ENCODE peak calls at places on chromosomes 4 and X, in four cellular contexts. One of them, this sample, is unnamed.

GRCh38 chr4:182245041-182245440 is 1.8 kb downstream of the TENM3 start:
- DNase-seq in K562: no peak
- DNase-seq in IMR-90: no peak
- DNase-seq in GM12878: no peak
- DNase-seq in this sample: no peak

GRCh38 chrX:117987376-117987775 is 129.2 kb downstream of the KLHL13 start:
- DNase-seq in GM12878: no peak
- DNase-seq in K562: no peak
- DNase-seq in IMR-90: peak; percentile 70
- DNase-seq in this sample: no peak

GRCh38 chr4:112951362-112951962 is 98.0 kb upstream of the ANK2 start:
- DNase-seq in GM12878: no peak
- DNase-seq in K562: peak; percentile 7
- DNase-seq in IMR-90: peak; percentile 10
- DNase-seq in this sample: peak; percentile 36

GRCh38 chr4:137106287-137106686 is 426.0 kb downstream of the PCDH18 start:
- DNase-seq in GM12878: no peak
- DNase-seq in IMR-90: no peak
- DNase-seq in K562: no peak
- DNase-seq in this sample: no peak

GRCh38 chrX:2317527-2318055 is 183.2 kb downstream of the DHRSX start:
- DNase-seq in IMR-90: no peak
- DNase-seq in K562: peak; percentile 51
- DNase-seq in GM12878: no peak
- DNase-seq in this sample: no peak

GRCh38 chrX:109886122-109886761 is 116.7 kb upstream of the TMEM164 start:
- DNase-seq in K562: peak; percentile 54
- DNase-seq in IMR-90: peak; percentile 63
- DNase-seq in GM12878: no peak
- DNase-seq in this sample: peak; percentile 51

GRCh38 chrX:12921886-12922599 is 15.6 kb downstream of the TLR8 start:
- DNase-seq in IMR-90: no peak
- DNase-seq in GM12878: no peak
- DNase-seq in K562: no peak
- DNase-seq in this sample: no peak

GRCh38 chr4:53346920-53347852 is 18.7 kb downstream of the SCFD2 start:
- DNase-seq in IMR-90: peak; percentile 61
- DNase-seq in K562: no peak
- DNase-seq in GM12878: no peak
- DNase-seq in this sample: peak; percentile 38

GRCh38 chrX:129665916-129666644 is 11.3 kb upstream of the APLN start:
- DNase-seq in K562: no peak
- DNase-seq in IMR-90: peak; percentile 75
- DNase-seq in GM12878: no peak
- DNase-seq in this sample: no peak

GRCh38 chrX:152819732-152820131 is 10.8 kb downstream of the CETN2 start:
- DNase-seq in GM12878: no peak
- DNase-seq in IMR-90: peak; percentile 79
- DNase-seq in K562: no peak
- DNase-seq in this sample: no peak

GRCh38 chrX:17471121-17471520 is 96.1 kb downstream of the NHS start:
- DNase-seq in IMR-90: peak; percentile 21
- DNase-seq in GM12878: no peak
- DNase-seq in K562: no peak
- DNase-seq in this sample: no peak

DNA sequence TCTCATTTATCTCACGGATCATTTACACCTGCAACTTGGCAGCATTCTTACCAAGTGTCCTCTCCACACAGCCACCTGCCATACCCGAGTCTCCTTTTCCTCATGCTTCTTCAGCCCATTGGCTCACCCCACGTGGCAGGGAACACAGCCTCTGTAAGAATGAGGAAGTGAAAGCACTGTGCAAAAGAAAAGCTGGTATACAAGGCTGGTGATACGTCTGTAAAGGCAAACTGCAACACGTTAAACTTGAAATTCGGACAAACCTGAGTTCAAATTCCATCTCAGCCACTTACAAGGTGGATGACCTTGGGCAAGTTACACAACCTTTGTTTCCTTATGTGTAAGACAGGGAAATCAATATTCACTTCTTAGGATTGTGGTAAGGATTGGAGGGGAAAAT is 164.0 kb upstream of the RASGEF1B start:
- DNase-seq in IMR-90: no peak
- DNase-seq in K562: no peak
- DNase-seq in GM12878: peak; percentile 31
- DNase-seq in this sample: no peak
- TF ChIP-seq RCOR1 in IMR-90: no peak
- TF ChIP-seq RCOR1 in K562: no peak
- TF ChIP-seq RCOR1 in GM12878: no peak
- TF ChIP-seq RCOR1 in this sample: no peak

DNA sequence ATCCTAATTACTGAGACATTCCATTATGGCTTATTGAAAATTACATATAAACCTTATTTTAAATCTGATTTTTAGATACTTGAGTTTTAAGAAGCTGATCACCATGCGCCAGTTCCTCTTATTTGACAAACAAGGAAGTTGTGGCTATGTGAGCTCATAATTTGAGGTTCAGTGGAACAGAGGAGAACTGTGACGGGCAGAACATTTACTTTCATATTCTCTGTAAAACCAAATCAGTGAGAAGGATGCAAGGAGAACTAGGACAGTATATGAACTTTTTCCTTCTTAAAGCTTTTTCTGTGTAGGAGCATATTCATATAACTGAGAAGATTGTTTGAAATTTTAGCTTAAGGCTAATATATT is 25.3 kb downstream of the STIM2 start:
- DNase-seq in GM12878: peak; percentile 65
- DNase-seq in IMR-90: no peak
- DNase-seq in K562: no peak
- DNase-seq in this sample: no peak
- H3K4me3 ChIP-seq in GM12878: peak overlapping the region; percentile 45
- H3K4me3 ChIP-seq in IMR-90: no peak overlapping the region
- H3K4me3 ChIP-seq in K562: no peak overlapping the region
- H3K4me3 ChIP-seq in this sample: no peak overlapping the region

GRCh38 chr4:142567620-142568451 is 278.3 kb downstream of the INPP4B start:
- DNase-seq in K562: no peak
- DNase-seq in GM12878: peak; percentile 31
- DNase-seq in IMR-90: peak; percentile 47
- DNase-seq in this sample: no peak

GRCh38 chr4:142566243-142566642 is 279.9 kb downstream of the INPP4B start:
- DNase-seq in GM12878: no peak
- DNase-seq in K562: no peak
- DNase-seq in IMR-90: no peak
- DNase-seq in this sample: no peak

GRCh38 chr4:142566780-142567179 is 279.3 kb downstream of the INPP4B start:
- DNase-seq in IMR-90: no peak
- DNase-seq in GM12878: no peak
- DNase-seq in K562: no peak
- DNase-seq in this sample: no peak

GRCh38 chr4:142565771-142566170 is 280.3 kb downstream of the INPP4B start:
- DNase-seq in K562: no peak
- DNase-seq in IMR-90: no peak
- DNase-seq in GM12878: no peak
- DNase-seq in this sample: no peak

GRCh38 chr4:142567199-142567598 is 278.9 kb downstream of the INPP4B start:
- DNase-seq in K562: no peak
- DNase-seq in IMR-90: no peak
- DNase-seq in GM12878: no peak
- DNase-seq in this sample: no peak
- TF ChIP-seq MXI1 in K562: no peak
- TF ChIP-seq MXI1 in IMR-90: no peak
- TF ChIP-seq MXI1 in GM12878: no peak
- TF ChIP-seq MXI1 in this sample: no peak

DNA sequence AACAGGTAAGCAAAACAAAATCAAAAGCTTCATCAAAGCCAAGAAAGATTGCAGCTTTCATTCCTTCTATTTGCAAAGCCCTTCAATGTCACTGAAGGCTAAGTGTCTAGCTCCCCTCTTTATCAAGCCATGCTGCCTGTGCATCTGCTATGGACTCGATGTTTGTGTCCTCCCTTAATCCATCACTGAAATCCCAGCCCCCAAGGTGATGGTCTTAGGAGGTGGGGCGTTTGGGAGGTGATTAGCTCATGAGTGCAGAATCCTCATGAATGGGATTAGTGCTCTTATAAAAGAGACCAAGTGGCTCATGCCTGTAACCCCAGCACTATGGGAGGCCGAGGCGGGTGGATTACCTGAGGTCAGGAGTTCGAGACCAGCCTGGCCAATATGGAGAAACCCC is 6.9 kb upstream of the TRIM2 start:
- DNase-seq in K562: no peak
- DNase-seq in GM12878: no peak
- DNase-seq in IMR-90: no peak
- DNase-seq in this sample: no peak
- TF ChIP-seq RCOR1 in K562: no peak
- TF ChIP-seq RCOR1 in GM12878: no peak
- TF ChIP-seq RCOR1 in IMR-90: no peak
- TF ChIP-seq RCOR1 in this sample: no peak

GRCh38 chrX:9431281-9431680 is 33.6 kb upstream of the TBL1X start:
- DNase-seq in GM12878: no peak
- DNase-seq in K562: no peak
- DNase-seq in IMR-90: no peak
- DNase-seq in this sample: no peak
- H3K4me3 ChIP-seq in GM12878: no peak overlapping the region
- H3K4me3 ChIP-seq in K562: no peak overlapping the region
- H3K4me3 ChIP-seq in IMR-90: no peak overlapping the region
- H3K4me3 ChIP-seq in this sample: no peak overlapping the region

GRCh38 chr4:844752-845232 is 18.9 kb upstream of the CPLX1 start:
- DNase-seq in IMR-90: no peak
- DNase-seq in GM12878: no peak
- DNase-seq in K562: no peak
- DNase-seq in this sample: no peak
- TF ChIP-seq MXI1 in IMR-90: no peak
- TF ChIP-seq MXI1 in GM12878: no peak
- TF ChIP-seq MXI1 in K562: no peak
- TF ChIP-seq MXI1 in this sample: no peak

GRCh38 chr4:175970734-175971133 is 94.9 kb upstream of the WDR17 start:
- DNase-seq in IMR-90: no peak
- DNase-seq in K562: no peak
- DNase-seq in GM12878: no peak
- DNase-seq in this sample: no peak
- TF ChIP-seq RCOR1 in IMR-90: no peak
- TF ChIP-seq RCOR1 in K562: no peak
- TF ChIP-seq RCOR1 in GM12878: no peak
- TF ChIP-seq RCOR1 in this sample: no peak

GRCh38 chr4:187209921-187210613 is 486.4 kb upstream of the FAT1 start:
- DNase-seq in GM12878: no peak
- DNase-seq in K562: no peak
- DNase-seq in IMR-90: peak; percentile 88
- DNase-seq in this sample: no peak

GRCh38 chr4:187218705-187219245 is 495.1 kb upstream of the FAT1 start:
- DNase-seq in GM12878: no peak
- DNase-seq in IMR-90: peak; percentile 74
- DNase-seq in K562: no peak
- DNase-seq in this sample: no peak

DNA sequence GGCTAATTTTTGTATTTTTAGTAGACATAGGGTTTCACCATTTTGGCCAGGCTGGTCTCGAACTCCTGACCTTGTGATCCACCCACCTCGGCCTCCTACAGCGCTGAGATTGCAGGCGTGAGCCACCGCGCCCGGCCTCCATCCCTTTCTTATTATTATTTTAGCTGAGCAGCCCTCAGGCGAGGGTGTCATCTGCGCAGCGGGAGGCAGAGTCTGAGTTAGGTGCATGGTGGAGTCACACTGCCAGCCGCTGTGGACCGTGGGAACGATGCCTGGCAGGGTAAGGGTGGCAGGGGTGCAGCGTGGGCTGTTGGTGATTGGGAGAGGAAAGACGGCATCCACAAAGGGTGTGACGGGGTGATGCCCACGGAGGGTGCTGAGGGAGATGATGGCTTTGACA is 491.8 kb upstream of the FAT1 start:
- DNase-seq in GM12878: no peak
- DNase-seq in IMR-90: no peak
- DNase-seq in K562: no peak
- DNase-seq in this sample: no peak
- H3K4me3 ChIP-seq in GM12878: no peak overlapping the region
- H3K4me3 ChIP-seq in IMR-90: no peak overlapping the region
- H3K4me3 ChIP-seq in K562: no peak overlapping the region
- H3K4me3 ChIP-seq in this sample: no peak overlapping the region

DNA sequence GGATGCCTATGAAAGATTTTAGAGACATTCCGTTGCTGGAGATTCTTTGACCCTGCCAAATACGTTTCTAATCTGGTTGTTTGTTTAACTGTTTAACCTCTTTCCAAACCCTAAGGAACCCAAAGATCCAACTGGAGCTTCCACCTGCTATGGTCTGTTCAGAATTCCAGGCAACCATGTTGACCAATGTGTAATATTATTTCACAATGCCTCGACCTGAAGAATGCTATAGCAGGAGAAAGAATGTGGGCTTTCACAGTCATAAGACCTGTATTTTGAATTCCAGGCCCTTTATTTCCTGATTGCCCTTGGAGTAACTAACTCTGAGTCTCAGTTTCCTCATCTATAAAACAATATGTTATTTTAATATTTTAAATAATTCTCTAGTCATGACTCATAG is 90.8 kb downstream of the COL25A1 start:
- DNase-seq in IMR-90: peak; percentile 7
- DNase-seq in K562: no peak
- DNase-seq in GM12878: no peak
- DNase-seq in this sample: no peak
- TF ChIP-seq MXI1 in IMR-90: no peak
- TF ChIP-seq MXI1 in K562: no peak
- TF ChIP-seq MXI1 in GM12878: no peak
- TF ChIP-seq MXI1 in this sample: no peak